ENCODE peak calls at places on chromosomes 7 and 10, in seven cellular contexts. T is NCI-H1694 treated with DMSO at 0.1 percent for 48 hours; V is activated CD4-positive, alpha-beta T cell treated with anti-CD3 and anti-CD28 coated beads for 24 hours; U is stimulated activated CD8-positive, alpha-beta memory T cell treated with anti-CD3 and anti-CD28 coated beads, Interleukin-15, amount 100 ng/mL, for 24 hours; O is CD4-positive, alpha-beta T cell; W is amniotic epithelial cell; Q is NCI-H69. X is an unnamed sample.

GRCh38 chr7:20408467-20408826 is 77.7 kb downstream of the ITGB8 start:
- DNase-seq in T (no peak), Q (peak), W (peak), O (no peak), U (no peak), V (no peak), X (no peak)

GRCh38 chr10:51269816-51270215 is 195.5 kb downstream of the PRKG1 start:
- DNase-seq in U (no peak), T (no peak), O (no peak), Q (no peak), W (peak), V (no peak), X (no peak)

GRCh38 chr7:2709553-2710165 is 21.7 kb downstream of the AMZ1 start:
- DNase-seq in V (peak), Q (peak), U (no peak), W (peak), O (peak), T (peak), X (peak)

GRCh38 chr10:15817407-15818046 is 42.8 kb downstream of the MINDY3 start:
- DNase-seq in O (no peak), V (no peak), Q (no peak), T (no peak), U (no peak), W (no peak), X (no peak)

GRCh38 chr7:143222782-143223181 is 945 bp downstream of the TAS2R40 start:
- DNase-seq in W (no peak), V (no peak), T (no peak), Q (no peak), O (no peak), U (no peak), X (no peak)

GRCh38 chr10:103799341-103799740 is 56.0 kb downstream of the SH3PXD2A start:
- DNase-seq in T (no peak), O (no peak), V (no peak), U (no peak), W (no peak), Q (no peak), X (no peak)

GRCh38 chr10:43035785-43036184 is 41.1 kb upstream of the RET start:
- DNase-seq in U (no peak), T (no peak), W (no peak), O (no peak), Q (no peak), V (no peak), X (no peak)

GRCh38 chr7:460374-461117 is 59.1 kb downstream of the PDGFA start:
- DNase-seq in V (no peak), U (no peak), Q (no peak), W (peak), T (no peak), O (no peak), X (no peak)

GRCh38 chr10:73763343-73763742 is 18.5 kb upstream of the CHCHD1 start:
- DNase-seq in U (no peak), W (no peak), V (no peak), Q (no peak), O (no peak), T (no peak), X (no peak)

GRCh38 chr7:40726559-40726958 is 591.8 kb downstream of the SUGCT start:
- DNase-seq in U (no peak), V (no peak), O (no peak), W (no peak), T (no peak), Q (peak), X (no peak)

GRCh38 chr7:87231243-87231642 is 11.7 kb upstream of the TMEM243 start:
- DNase-seq in O (no peak), T (no peak), W (no peak), Q (peak), V (no peak), U (no peak), X (no peak)

GRCh38 chr10:35910234-35910633 is 268.1 kb upstream of the FZD8 start:
- DNase-seq in V (no peak), W (peak), U (no peak), O (no peak), Q (no peak), T (no peak), X (no peak)

GRCh38 chr10:125273023-125273422 is 112.7 kb upstream of the CTBP2 start:
- DNase-seq in O (no peak), U (no peak), V (no peak), Q (no peak), W (no peak), T (no peak), X (no peak)

GRCh38 chr7:96320437-96320836 is 1.5 kb downstream of the SLC25A13 start:
- DNase-seq in U (no peak), T (no peak), W (no peak), V (no peak), Q (no peak), O (no peak), X (no peak)

GRCh38 chr7:134792968-134793367 is 13.5 kb downstream of the CALD1 start:
- DNase-seq in Q (no peak), V (no peak), T (no peak), W (peak), O (no peak), U (no peak), X (no peak)

GRCh38 chr10:77801474-77802238 is 124.9 kb downstream of the DLG5 start:
- DNase-seq in O (no peak), T (no peak), Q (no peak), U (no peak), W (peak), V (no peak), X (no peak)

GRCh38 chr10:48306870-48307531 is 524 bp downstream of the MAPK8 start:
- DNase-seq in U (no peak), Q (peak), W (peak), V (peak), T (peak), O (peak), X (peak)

GRCh38 chr7:43856996-43857395 is 12.3 kb downstream of the MRPS24 start:
- DNase-seq in Q (no peak), W (peak), V (no peak), T (no peak), U (no peak), O (no peak), X (no peak)

GRCh38 chr7:157439149-157439548 is 102.3 kb downstream of the DNAJB6 start:
- DNase-seq in U (no peak), T (no peak), V (no peak), W (no peak), Q (no peak), O (no peak), X (no peak)

GRCh38 chr10:52332815-52333214 is 18.7 kb downstream of the DKK1 start:
- DNase-seq in Q (no peak), T (no peak), U (no peak), W (no peak), O (no peak), V (no peak), X (no peak)

GRCh38 chr7:105648561-105649401 is 67.5 kb upstream of the EFCAB10 start:
- DNase-seq in W (no peak), U (no peak), T (peak), O (no peak), Q (peak), V (no peak), X (no peak)

GRCh38 chr7:155020996-155021395 is 18.1 kb upstream of the PAXIP1 start:
- DNase-seq in O (no peak), Q (peak), U (no peak), W (no peak), V (no peak), T (no peak), X (no peak)

GRCh38 chr10:22655312-22655973 is 58.9 kb downstream of the PIP4K2A start:
- DNase-seq in W (peak), O (no peak), V (no peak), T (no peak), U (no peak), Q (peak), X (peak)

GRCh38 chr7:55527314-55527713 is 45.0 kb downstream of the VOPP1 start:
- DNase-seq in Q (peak), V (no peak), O (no peak), T (peak), W (no peak), U (no peak), X (no peak)

GRCh38 chr10:50417906-50418697 is 166.8 kb upstream of the ASAH2 start:
- DNase-seq in W (peak), T (no peak), O (peak), U (no peak), Q (peak), V (no peak), X (no peak)

GRCh38 chr10:59830601-59831259 is 75.6 kb downstream of the CCDC6 start:
- DNase-seq in U (no peak), O (no peak), T (peak), Q (peak), V (no peak), W (peak), X (no peak)

GRCh38 chr10:94725871-94726270 is 36.6 kb upstream of the CYP2C19 start:
- DNase-seq in O (no peak), T (no peak), V (no peak), Q (no peak), W (peak), U (no peak), X (no peak)

GRCh38 chr10:16612148-16612742 is 90.6 kb upstream of the C1QL3 start:
- DNase-seq in V (no peak), O (no peak), T (no peak), U (no peak), W (peak), Q (no peak), X (no peak)

GRCh38 chr7:141686074-141686473 is 15.9 kb downstream of the DENND11 start:
- DNase-seq in Q (no peak), T (no peak), W (no peak), U (no peak), V (no peak), O (no peak), X (no peak)

GRCh38 chr7:74585844-74586243 is 71.7 kb upstream of the GTF2I start:
- DNase-seq in O (no peak), W (no peak), U (no peak), V (no peak), Q (no peak), T (no peak), X (no peak)

GRCh38 chr10:14009315-14010082 is 321.2 kb downstream of the FRMD4A start:
- DNase-seq in U (no peak), T (no peak), O (peak), W (no peak), Q (peak), V (peak), X (peak)

GRCh38 chr10:116292493-116292892 is 19.5 kb upstream of the GFRA1 start:
- DNase-seq in T (no peak), W (no peak), O (no peak), V (no peak), U (no peak), Q (no peak), X (no peak)

GRCh38 chr7:155815332-155816191 is 3.3 kb upstream of the SHH start:
- DNase-seq in V (peak), W (peak), Q (peak), U (peak), O (peak), T (peak), X (peak)

X was measured in T follicular helper cell.